ENCODE peak calls at places on chromosomes 12 and 14, in six cellular contexts. G is globus pallidus; D is NT2/D1; W is naive thymus-derived CD8-positive, alpha-beta T cell; U is AG08395; B is NCI-H1436. K is an unnamed sample.

GRCh38 chr14:70855486-70855885 is 46.2 kb upstream of the MAP3K9 start:
- DNase-seq in G (no peak), D (no peak), W (no peak), U (no peak), B (no peak), K (no peak)

GRCh38 chr12:563250-563781 is 99.9 kb downstream of the NINJ2 start:
- DNase-seq in G (no peak), D (no peak), W (peak; percentile 42), U (peak; percentile 18), B (no peak), K (peak; percentile 45)

GRCh38 chr14:37081220-37081619 is 91.2 kb downstream of the SLC25A21 start:
- DNase-seq in G (no peak), D (no peak), W (no peak), U (no peak), B (no peak), K (no peak)

GRCh38 chr14:33839193-33840076 is 111.4 kb downstream of the EGLN3 start:
- DNase-seq in G (peak; percentile 82), D (no peak), W (peak; percentile 42), U (peak; percentile 70), B (peak; percentile 49), K (no peak)

GRCh38 chr12:57006809-57007475 is 596 bp upstream of the ZBTB39 start:
- DNase-seq in G (no peak), D (no peak), W (no peak), U (no peak), B (no peak), K (no peak)

GRCh38 chr14:64800000-64800399 is 79.7 kb downstream of the SPTB start:
- DNase-seq in G (peak; percentile 20), D (no peak), W (no peak), U (peak; percentile 63), B (no peak), K (no peak)

GRCh38 chr12:42590324-42590934 is 883 bp upstream of the PRICKLE1 start:
- DNase-seq in G (no peak), D (no peak), W (no peak), U (no peak), B (no peak), K (no peak)

GRCh38 chr12:113165521-113166450 is 16.3 kb downstream of the CFAP73 start:
- DNase-seq in G (no peak), D (no peak), W (no peak), U (no peak), B (no peak), K (no peak)

GRCh38 chr14:101898416-101898815 is 66.0 kb upstream of the DYNC1H1 start:
- DNase-seq in G (no peak), D (no peak), W (no peak), U (no peak), B (no peak), K (no peak)